ENCODE peak calls at places on chromosomes 11 and 22, in four cellular contexts. One of them, this sample, is unnamed.

GRCh38 chr22:47248925-47249324 is 486.5 kb downstream of the TBC1D22A start:
- DNase-seq in endodermal cell: no peak
- DNase-seq in PC-9: peak
- DNase-seq in body of pancreas: no peak
- DNase-seq in this sample: no peak

GRCh38 chr22:32776800-32777199 is 24.7 kb upstream of the TIMP3 start:
- DNase-seq in endodermal cell: no peak
- DNase-seq in body of pancreas: no peak
- DNase-seq in PC-9: no peak
- DNase-seq in this sample: no peak

GRCh38 chr11:128095459-128096096 is 491.8 kb downstream of the ETS1 start:
- DNase-seq in endodermal cell: no peak
- DNase-seq in PC-9: peak
- DNase-seq in body of pancreas: no peak
- DNase-seq in this sample: no peak

GRCh38 chr11:2185324-2186085 is 13.9 kb upstream of the TH start:
- DNase-seq in body of pancreas: no peak
- DNase-seq in endodermal cell: no peak
- DNase-seq in PC-9: no peak
- DNase-seq in this sample: no peak

GRCh38 chr11:66168289-66168688 is 98.2 kb downstream of the PACS1 start:
- DNase-seq in body of pancreas: no peak
- DNase-seq in PC-9: no peak
- DNase-seq in endodermal cell: no peak
- DNase-seq in this sample: no peak

GRCh38 chr11:102367364-102367763 is 20.4 kb downstream of the BIRC2 start:
- DNase-seq in PC-9: peak
- DNase-seq in body of pancreas: no peak
- DNase-seq in endodermal cell: no peak
- DNase-seq in this sample: no peak

GRCh38 chr22:46281866-46282678 is 14.3 kb downstream of the TTC38 start:
- DNase-seq in endodermal cell: no peak
- DNase-seq in PC-9: no peak
- DNase-seq in body of pancreas: no peak
- DNase-seq in this sample: no peak

GRCh38 chr11:118341749-118342489 is 586 bp downstream of the CD3D start:
- DNase-seq in endodermal cell: no peak
- DNase-seq in PC-9: no peak
- DNase-seq in body of pancreas: no peak
- DNase-seq in this sample: no peak

GRCh38 chr22:27792452-27793165 is 8.9 kb downstream of the MN1 start:
- DNase-seq in body of pancreas: no peak
- DNase-seq in PC-9: no peak
- DNase-seq in endodermal cell: no peak
- DNase-seq in this sample: no peak

GRCh38 chr22:50305658-50306566 is 1.5 kb downstream of the PLXNB2 start:
- DNase-seq in PC-9: peak
- DNase-seq in endodermal cell: peak
- DNase-seq in body of pancreas: peak
- DNase-seq in this sample: peak

GRCh38 chr22:41094036-41094435 is 1.6 kb downstream of the EP300 start:
- DNase-seq in PC-9: no peak
- DNase-seq in body of pancreas: no peak
- DNase-seq in endodermal cell: no peak
- DNase-seq in this sample: peak

GRCh38 chr11:129214710-129215295 is 22.7 kb upstream of the ARHGAP32 start:
- DNase-seq in body of pancreas: no peak
- DNase-seq in PC-9: no peak
- DNase-seq in endodermal cell: no peak
- DNase-seq in this sample: no peak

GRCh38 chr22:38125731-38126344 is 15.4 kb upstream of the BAIAP2L2 start:
- DNase-seq in endodermal cell: no peak
- DNase-seq in body of pancreas: no peak
- DNase-seq in PC-9: no peak
- DNase-seq in this sample: no peak

GRCh38 chr11:115765803-115766239 is 261.6 kb upstream of the CADM1 start:
- DNase-seq in endodermal cell: no peak
- DNase-seq in body of pancreas: no peak
- DNase-seq in PC-9: no peak
- DNase-seq in this sample: peak

GRCh38 chr11:107999759-108000455 is 8.8 kb upstream of the CUL5 start:
- DNase-seq in PC-9: peak
- DNase-seq in body of pancreas: no peak
- DNase-seq in endodermal cell: peak
- DNase-seq in this sample: peak

GRCh38 chr11:1927151-1928037 is 7.9 kb downstream of the TNNT3 start:
- DNase-seq in PC-9: no peak
- DNase-seq in body of pancreas: no peak
- DNase-seq in endodermal cell: no peak
- DNase-seq in this sample: no peak

GRCh38 chr11:129215506-129216245 is 23.6 kb upstream of the ARHGAP32 start:
- DNase-seq in PC-9: no peak
- DNase-seq in body of pancreas: no peak
- DNase-seq in endodermal cell: peak
- DNase-seq in this sample: no peak

GRCh38 chr11:62482753-62483152 is 63.9 kb downstream of the AHNAK start:
- DNase-seq in endodermal cell: no peak
- DNase-seq in body of pancreas: no peak
- DNase-seq in PC-9: no peak
- DNase-seq in this sample: no peak

DNA sequence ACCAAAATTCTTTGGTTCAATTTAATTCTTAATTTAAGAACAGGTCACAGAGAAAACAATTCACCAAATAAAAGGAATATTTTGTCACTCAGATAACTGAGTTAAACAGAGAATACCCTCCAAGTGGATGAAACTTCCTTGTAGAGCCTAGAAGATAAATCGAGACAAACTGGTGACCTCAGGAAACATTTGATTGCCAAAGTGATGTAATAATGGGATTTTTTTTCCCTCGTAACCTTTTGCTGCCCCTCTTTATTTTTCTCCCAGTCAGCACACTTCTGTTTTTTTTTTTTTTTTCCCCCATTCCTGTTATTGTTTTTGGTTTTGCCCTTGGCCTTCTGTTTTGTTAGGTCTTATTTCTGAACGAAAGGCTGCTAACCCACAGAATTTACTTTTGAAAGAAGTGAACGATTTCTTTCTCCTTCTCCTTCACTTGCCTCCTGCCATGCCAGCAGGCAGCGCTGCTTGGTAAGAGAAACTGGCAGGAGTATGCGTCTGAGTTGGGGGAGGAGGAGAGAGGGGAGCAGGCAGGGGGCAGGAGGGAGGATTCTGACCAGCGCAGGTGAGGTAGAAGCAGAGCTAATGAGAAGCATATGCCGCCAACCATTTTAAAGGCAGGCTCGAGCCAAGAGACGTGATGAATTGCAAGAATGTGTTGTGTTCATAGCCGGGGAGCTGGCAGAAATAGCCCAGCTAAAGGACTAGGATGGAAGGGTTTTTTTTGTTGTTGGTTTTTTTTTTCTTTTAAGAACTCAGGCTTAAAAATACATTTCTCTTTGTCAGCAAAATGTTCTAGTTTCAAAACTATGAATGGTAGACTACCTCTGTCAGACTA is 121.9 kb upstream of the MTMR2 start:
- DNase-seq in PC-9: no peak
- DNase-seq in body of pancreas: peak
- DNase-seq in endodermal cell: peak
- DNase-seq in this sample: no peak
- TF ChIP-seq CTCF in PC-9: no peak
- TF ChIP-seq CTCF in body of pancreas: peak
- TF ChIP-seq CTCF in endodermal cell: peak
- TF ChIP-seq CTCF in this sample: no peak

DNA sequence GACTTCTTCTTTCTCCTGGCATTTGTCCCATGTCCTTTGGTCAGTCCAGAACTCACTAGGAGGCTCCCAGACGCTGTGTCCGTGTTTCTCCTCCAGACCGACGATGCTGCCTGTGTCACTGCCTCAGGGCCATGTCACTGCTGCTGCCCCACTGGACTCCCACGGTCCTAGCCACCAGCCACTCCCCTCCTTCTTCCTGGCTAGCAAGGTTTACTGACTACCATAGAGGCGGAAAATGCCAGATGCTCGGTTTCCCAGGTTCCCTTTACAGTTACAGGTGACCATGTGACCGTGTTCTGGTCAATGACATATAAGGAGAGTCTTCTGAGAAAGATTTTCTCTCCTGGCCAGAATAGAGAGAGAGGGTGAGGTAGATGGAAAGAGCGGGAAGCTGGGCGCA is 40.7 kb upstream of the RBFOX2 start:
- DNase-seq in body of pancreas: peak
- DNase-seq in PC-9: no peak
- DNase-seq in endodermal cell: no peak
- DNase-seq in this sample: no peak
- H3K4me3 ChIP-seq in body of pancreas: no peak
- H3K4me3 ChIP-seq in PC-9: no peak
- H3K4me3 ChIP-seq in endodermal cell: no peak
- H3K4me3 ChIP-seq in this sample: no peak

GRCh38 chr11:48307760-48308386 is 1.9 kb downstream of the OR4S1 start:
- DNase-seq in PC-9: peak
- DNase-seq in endodermal cell: peak
- DNase-seq in body of pancreas: peak
- DNase-seq in this sample: peak
- TF ChIP-seq CTCF in PC-9: peak
- TF ChIP-seq CTCF in endodermal cell: peak
- TF ChIP-seq CTCF in body of pancreas: peak
- TF ChIP-seq CTCF in this sample: peak

DNA sequence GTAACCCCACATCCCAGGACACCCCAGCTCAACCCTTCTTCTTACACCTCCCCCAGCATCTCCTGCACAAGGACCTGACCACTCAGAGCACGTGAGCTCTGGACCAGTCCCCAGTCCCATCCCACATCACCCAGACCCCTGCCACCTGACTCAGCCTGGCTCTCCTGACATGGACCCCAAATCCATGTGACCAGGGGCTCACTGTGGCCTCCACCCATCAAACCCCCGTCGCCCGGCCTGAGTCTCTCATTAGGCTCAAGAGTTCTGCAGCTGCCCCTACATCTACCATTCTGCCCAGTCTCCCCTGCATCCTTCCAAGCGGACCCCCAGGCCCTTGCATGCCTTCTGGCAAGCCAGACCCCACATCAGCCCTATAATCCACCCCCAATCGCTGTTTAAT is 1.9 kb upstream of the LIF start:
- DNase-seq in body of pancreas: no peak
- DNase-seq in endodermal cell: no peak
- DNase-seq in PC-9: no peak
- DNase-seq in this sample: no peak
- H3K4me3 ChIP-seq in body of pancreas: no peak
- H3K4me3 ChIP-seq in endodermal cell: no peak
- H3K4me3 ChIP-seq in PC-9: no peak
- H3K4me3 ChIP-seq in this sample: no peak

GRCh38 chr22:44539467-44540063 is 41.5 kb upstream of the RTL6 start:
- DNase-seq in endodermal cell: peak
- DNase-seq in body of pancreas: no peak
- DNase-seq in PC-9: no peak
- DNase-seq in this sample: no peak
- TF ChIP-seq CTCF in endodermal cell: no peak
- TF ChIP-seq CTCF in body of pancreas: no peak
- TF ChIP-seq CTCF in PC-9: no peak
- TF ChIP-seq CTCF in this sample: no peak

GRCh38 chr11:313304-313786 is 495 bp upstream of the IFITM1 start:
- DNase-seq in PC-9: no peak
- DNase-seq in endodermal cell: no peak
- DNase-seq in body of pancreas: no peak
- DNase-seq in this sample: peak
- H3K4me3 ChIP-seq in PC-9: no peak
- H3K4me3 ChIP-seq in endodermal cell: peak
- H3K4me3 ChIP-seq in body of pancreas: no peak
- H3K4me3 ChIP-seq in this sample: peak

DNA sequence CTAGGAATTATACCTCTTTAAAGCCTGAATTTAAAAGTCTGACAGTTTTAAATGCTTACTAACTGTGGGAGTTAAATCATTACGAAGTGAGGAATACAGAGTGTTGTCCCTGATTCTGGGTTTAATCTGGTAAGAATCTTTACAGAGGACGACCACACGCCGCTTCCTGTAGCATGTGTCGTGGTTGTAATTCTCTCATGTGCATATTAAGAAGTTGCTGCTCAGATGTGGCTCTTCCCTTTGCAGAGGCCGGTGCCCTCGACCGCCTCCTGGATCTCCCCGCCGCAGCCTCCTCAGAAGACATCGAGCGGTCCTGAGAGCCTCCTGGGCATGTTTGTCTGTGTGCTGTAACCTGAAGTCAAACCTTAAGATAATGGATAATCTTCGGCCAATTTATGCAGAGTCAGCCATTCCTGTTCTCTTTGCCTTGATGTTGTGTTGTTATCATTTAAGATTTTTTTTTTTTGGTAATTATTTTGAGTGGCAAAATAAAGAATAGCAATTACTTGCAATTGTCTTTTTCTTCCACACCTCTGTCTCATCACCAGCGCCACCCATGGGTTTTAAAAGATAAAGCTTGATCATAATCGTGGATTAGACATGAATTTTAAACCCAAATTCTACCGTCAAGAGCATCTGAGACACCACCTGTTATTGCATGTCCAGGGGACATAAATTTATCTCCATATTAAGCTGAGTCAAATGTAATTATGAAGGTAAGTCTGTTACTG is 6.5 kb downstream of the GAL start:
- DNase-seq in PC-9: no peak
- DNase-seq in body of pancreas: no peak
- DNase-seq in endodermal cell: peak
- DNase-seq in this sample: no peak
- TF ChIP-seq CTCF in PC-9: no peak
- TF ChIP-seq CTCF in body of pancreas: no peak
- TF ChIP-seq CTCF in endodermal cell: peak
- TF ChIP-seq CTCF in this sample: no peak